ENCODE peak calls at places on chromosomes 6 and 20, in six cellular contexts. A is B cell, K is MM.1S, U is cardiac muscle cell, G is WTC11, B is progenitor cell of endocrine pancreas. V is an unnamed sample.

GRCh38 chr20:62936996-62937352 is 973 bp upstream of the GID8 start:
- DNase-seq in A (no peak), U (peak; percentile 40), G (no peak), K (peak; percentile 41), B (no peak), V (no peak)

GRCh38 chr20:17616480-17617211 is 46.8 kb downstream of the DSTN start:
- DNase-seq in G (no peak), B (no peak), K (no peak), U (no peak), A (no peak), V (peak; percentile 24)

GRCh38 chr20:49344140-49344539 is 66.3 kb upstream of the ZNFX1 start:
- DNase-seq in U (no peak), B (no peak), A (no peak), K (no peak), G (no peak), V (no peak)

GRCh38 chr6:31474871-31475286 is 23.1 kb upstream of the MICB start:
- DNase-seq in B (no peak), U (no peak), A (no peak), G (peak; percentile 74), K (no peak), V (no peak)

GRCh38 chr6:391559-392440 is at the start of gene IRF4:
- DNase-seq in G (peak; percentile 55), K (peak; percentile 88), B (no peak), U (no peak), A (peak; percentile 84), V (peak; percentile 95)

GRCh38 chr6:71403422-71404134 is 115.0 kb downstream of the OGFRL1 start:
- DNase-seq in B (no peak), K (no peak), U (peak; percentile 44), A (no peak), G (no peak), V (no peak)

GRCh38 chr20:16926626-16927025 is 178.5 kb downstream of the OTOR start:
- DNase-seq in A (no peak), B (no peak), K (no peak), U (no peak), G (no peak), V (no peak)

GRCh38 chr6:47044418-47044817 is 2.3 kb upstream of the ADGRF1 start:
- DNase-seq in A (no peak), B (no peak), K (no peak), G (no peak), U (peak; percentile 21), V (no peak)

GRCh38 chr6:45169815-45170214 is 158.3 kb upstream of the RUNX2 start:
- DNase-seq in B (no peak), U (no peak), A (no peak), K (no peak), G (no peak), V (no peak)

GRCh38 chr20:53738039-53738944 is 144.7 kb upstream of the ZNF217 start:
- DNase-seq in K (peak; percentile 71), B (peak; percentile 31), U (peak; percentile 85), G (peak; percentile 64), A (no peak), V (no peak)

GRCh38 chr6:5541751-5542432 is 280.6 kb downstream of the FARS2 start:
- DNase-seq in K (no peak), G (peak; percentile 18), A (no peak), B (no peak), U (peak; percentile 11), V (no peak)

GRCh38 chr6:14706378-14706929 is 539.4 kb upstream of the JARID2 start:
- DNase-seq in K (no peak), U (peak; percentile 97), B (no peak), G (no peak), A (no peak), V (no peak)

GRCh38 chr6:149750136-149750609 is 632 bp downstream of the PCMT1 start:
- DNase-seq in K (peak; percentile 21), B (peak; percentile 52), G (peak; percentile 77), A (peak; percentile 42), U (peak; percentile 52), V (peak; percentile 70)

GRCh38 chr6:81997091-81997926 is 244.8 kb upstream of the TENT5A start:
- DNase-seq in B (no peak), K (no peak), G (no peak), U (peak; percentile 84), A (no peak), V (no peak)

GRCh38 chr6:134539865-134540323 is 222.0 kb upstream of the SGK1 start:
- DNase-seq in A (no peak), K (no peak), G (no peak), B (no peak), U (peak; percentile 77), V (no peak)

GRCh38 chr20:17969276-17969883 is 562 bp downstream of the MGME1 start:
- DNase-seq in K (peak; percentile 45), G (no peak), B (no peak), U (peak; percentile 50), A (no peak), V (no peak)

GRCh38 chr6:10838794-10839333 is 525 bp upstream of the MAK start:
- DNase-seq in U (no peak), K (no peak), B (no peak), G (no peak), A (no peak), V (peak; percentile 72)

GRCh38 chr6:75266716-75267291 is 17.8 kb downstream of the TMEM30A start:
- DNase-seq in G (no peak), A (no peak), U (peak; percentile 70), B (no peak), K (peak; percentile 62), V (peak; percentile 42)

GRCh38 chr6:152879681-152880080 is 103.2 kb downstream of the FBXO5 start:
- DNase-seq in U (no peak), K (no peak), G (no peak), A (no peak), B (no peak), V (no peak)

GRCh38 chr6:168916576-168917207 is 337.0 kb downstream of the THBS2 start:
- DNase-seq in A (no peak), U (peak; percentile 72), G (no peak), B (no peak), K (no peak), V (no peak)

GRCh38 chr20:539848-540247 is 3.7 kb downstream of the CSNK2A1 start:
- DNase-seq in A (no peak), G (no peak), U (peak; percentile 72), K (no peak), B (no peak), V (no peak)

GRCh38 chr6:166901626-166902025 is 54.7 kb downstream of the RNASET2 start:
- DNase-seq in A (no peak), B (no peak), U (no peak), K (no peak), G (no peak), V (no peak)

GRCh38 chr6:22062807-22063408 is 233.9 kb downstream of the PRL start:
- DNase-seq in B (no peak), K (no peak), A (peak; percentile 55), G (no peak), U (no peak), V (peak; percentile 25)

GRCh38 chr6:158847786-158848185 is 28.6 kb upstream of the EZR start:
- DNase-seq in B (no peak), A (no peak), U (no peak), K (no peak), G (no peak), V (no peak)

GRCh38 chr6:81894788-81895221 is 142.3 kb upstream of the TENT5A start:
- DNase-seq in B (no peak), G (no peak), U (peak; percentile 22), A (no peak), K (no peak), V (no peak)

GRCh38 chr6:45388328-45388727 is 10.6 kb upstream of the SUPT3H start:
- DNase-seq in B (no peak), U (peak; percentile 16), A (no peak), K (no peak), G (no peak), V (no peak)

GRCh38 chr20:41046716-41047115 is 18.1 kb downstream of the TOP1 start:
- DNase-seq in A (no peak), U (no peak), K (no peak), B (no peak), G (no peak), V (no peak)

GRCh38 chr6:26071135-26071534 is 16.1 kb upstream of the HFE start:
- DNase-seq in B (no peak), A (no peak), U (peak; percentile 62), G (peak; percentile 27), K (no peak), V (no peak)

GRCh38 chr6:6629416-6629815 is 40.9 kb downstream of the LY86 start:
- DNase-seq in K (no peak), A (no peak), U (peak; percentile 25), B (no peak), G (no peak), V (no peak)

GRCh38 chr6:135535989-135536414 is 38.5 kb upstream of the AHI1 start:
- DNase-seq in A (no peak), B (no peak), K (peak; percentile 54), U (peak; percentile 93), G (no peak), V (peak; percentile 24)

GRCh38 chr20:58839474-58839874 is 11.2 kb downstream of the GNAS-AS1 start:
- DNase-seq in G (peak; percentile 75), U (peak; percentile 39), K (no peak), B (no peak), A (no peak), V (no peak)
- TF ChIP-seq CTCF in G (peak; percentile 30), U (peak; percentile 44), K (peak; percentile 33), B (peak; percentile 59), A (peak; percentile 26), V (peak; percentile 27)

GRCh38 chr6:89494131-89494793 is 61.3 kb downstream of the ANKRD6 start:
- DNase-seq in G (no peak), B (no peak), U (no peak), K (no peak), A (no peak), V (peak; percentile 22)
- TF ChIP-seq CTCF in G (no peak), B (peak; percentile 25), U (no peak), K (peak; percentile 12), A (no peak), V (no peak)

GRCh38 chr20:31785089-31785488 is 34.1 kb upstream of the MYLK2 start:
- DNase-seq in B (no peak), A (no peak), G (no peak), U (no peak), K (no peak), V (no peak)

GRCh38 chr20:31790401-31790800 is 28.8 kb upstream of the MYLK2 start:
- DNase-seq in B (no peak), G (no peak), A (no peak), K (no peak), U (peak; percentile 24), V (no peak)

GRCh38 chr20:31788578-31788977 is 30.6 kb upstream of the MYLK2 start:
- DNase-seq in A (no peak), K (no peak), G (peak; percentile 25), U (no peak), B (no peak), V (no peak)
- TF ChIP-seq CTCF in A (no peak), K (no peak), G (no peak), U (peak; percentile 25), B (peak; percentile 29), V (no peak)

DNA sequence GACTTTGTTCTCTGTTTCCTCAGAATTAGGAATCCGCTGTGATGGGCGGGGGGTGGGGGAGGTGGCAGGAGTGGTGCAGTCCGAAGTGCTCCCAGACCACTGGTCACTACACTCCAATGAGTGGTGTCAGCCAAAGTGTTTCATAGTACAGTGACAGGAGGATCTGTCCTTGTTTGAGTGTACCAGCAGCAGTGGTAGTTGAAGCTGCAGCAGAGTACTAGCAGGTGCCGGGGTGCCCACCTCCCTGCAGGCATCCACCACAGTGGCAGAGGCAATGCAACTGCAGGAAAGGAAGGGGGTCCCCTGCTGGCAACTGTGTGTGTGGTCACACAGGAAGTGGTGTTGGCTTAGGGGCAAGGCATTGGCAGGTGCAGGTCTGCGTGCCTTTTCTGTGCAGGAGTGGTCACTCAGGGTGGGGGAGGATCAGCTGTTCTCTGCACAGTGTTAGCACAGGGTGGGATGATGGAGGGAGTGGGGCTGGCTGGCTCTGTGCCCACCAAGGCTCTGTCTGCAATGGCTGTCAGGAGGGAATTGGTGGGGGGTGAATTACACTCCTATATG is 9.7 kb downstream of the HLA-DOB start:
- DNase-seq in G (peak; percentile 54), A (no peak), U (no peak), B (no peak), K (no peak), V (no peak)
- TF ChIP-seq CTCF in G (no peak), A (no peak), U (no peak), B (peak; percentile 18), K (no peak), V (no peak)